ENCODE peak calls at places on chromosome 14, in nine cellular contexts. Y, O, W, X, U, R, E, F and P are unnamed samples.

GRCh38 chr14:63933110-63933509 is 80.3 kb downstream of the SYNE2 start:
- DNase-seq in R (no peak), E (no peak), X (no peak), Y (no peak), F (no peak), U (no peak), W (no peak), O (no peak), P (no peak)

GRCh38 chr14:71289536-71289935 is 382.3 kb downstream of the PCNX1 start:
- DNase-seq in F (no peak), X (no peak), Y (no peak), W (no peak), U (no peak), E (no peak), O (peak), R (no peak), P (no peak)

GRCh38 chr14:99440278-99440677 is 40.4 kb downstream of the SETD3 start:
- DNase-seq in R (no peak), U (no peak), Y (no peak), O (no peak), X (no peak), E (no peak), W (no peak), F (no peak), P (no peak)

GRCh38 chr14:103404032-103404918 is 19.1 kb downstream of the MARK3 start:
- DNase-seq in R (no peak), X (no peak), U (no peak), Y (no peak), W (no peak), O (no peak), F (peak), E (no peak), P (no peak)

GRCh38 chr14:97379091-97379531 is 581.9 kb downstream of the VRK1 start:
- DNase-seq in U (no peak), O (no peak), X (no peak), W (no peak), E (no peak), F (no peak), Y (no peak), R (no peak), P (no peak)

GRCh38 chr14:104146651-104147345 is 8.4 kb downstream of the KIF26A start:
- DNase-seq in F (no peak), Y (no peak), E (no peak), W (no peak), R (no peak), U (no peak), X (no peak), O (peak), P (no peak)

GRCh38 chr14:63286071-63286470 is 32.7 kb downstream of the GPHB5 start:
- DNase-seq in F (no peak), R (no peak), X (no peak), W (no peak), E (no peak), Y (no peak), O (no peak), U (no peak), P (no peak)

GRCh38 chr14:95891742-95892141 is 15.1 kb downstream of the TUNAR start:
- DNase-seq in W (peak), F (peak), Y (peak), O (no peak), X (no peak), U (no peak), E (no peak), R (no peak), P (peak)

GRCh38 chr14:33393155-33393894 is 454.6 kb downstream of the NPAS3 start:
- DNase-seq in W (no peak), U (no peak), Y (no peak), X (no peak), R (no peak), F (no peak), O (no peak), E (no peak), P (no peak)

GRCh38 chr14:53278602-53279506 is 125.7 kb upstream of the DDHD1 start:
- DNase-seq in X (no peak), W (peak), E (no peak), U (no peak), R (no peak), O (no peak), Y (no peak), F (peak), P (no peak)

GRCh38 chr14:68610251-68610793 is 182.5 kb downstream of the ZFP36L1 start:
- DNase-seq in E (no peak), U (no peak), X (peak), F (no peak), Y (no peak), O (no peak), R (no peak), W (no peak), P (no peak)

GRCh38 chr14:54697806-54698205 is 130.9 kb downstream of the SAMD4A start:
- DNase-seq in R (no peak), U (no peak), W (no peak), E (no peak), O (no peak), X (no peak), Y (no peak), F (no peak), P (no peak)

GRCh38 chr14:34436118-34436905 is 25.7 kb downstream of the SPTSSA start:
- DNase-seq in R (no peak), E (no peak), W (peak), U (no peak), X (no peak), F (peak), O (no peak), Y (peak), P (no peak)

GRCh38 chr14:68692916-68693771 is 99.7 kb downstream of the ZFP36L1 start:
- DNase-seq in U (no peak), W (peak), X (no peak), O (no peak), F (peak), R (no peak), Y (peak), E (peak), P (peak)

DNA sequence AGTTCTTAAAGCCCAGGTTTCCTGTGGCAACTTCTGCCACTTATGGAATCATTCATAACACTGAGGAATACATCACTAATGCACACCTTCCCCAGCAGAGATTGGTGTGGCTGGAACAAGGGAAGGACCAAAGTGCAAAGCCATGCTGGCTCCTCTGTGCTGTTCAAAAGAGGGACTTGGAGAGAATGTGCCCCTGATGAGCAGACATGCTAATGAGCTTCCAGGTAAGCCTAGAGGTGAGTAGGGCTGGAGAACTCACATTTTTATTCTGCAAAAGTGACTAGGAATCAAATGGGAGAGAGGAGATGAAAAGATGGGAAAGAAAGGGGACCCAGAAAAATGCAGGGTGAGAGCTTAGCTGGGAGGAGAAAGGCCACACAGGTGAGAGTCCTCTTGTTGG is 289.7 kb downstream of the TTC8 start:
- DNase-seq in Y (no peak), X (no peak), F (no peak), U (no peak), W (no peak), E (no peak), R (no peak), O (no peak), P (no peak)
- H3K4me3 ChIP-seq in Y (no peak), X (no peak), F (no peak), U (no peak), W (no peak), E (no peak), R (no peak), O (no peak), P (no peak)

GRCh38 chr14:25050494-25051170 is 685 bp upstream of the STXBP6 start:
- DNase-seq in Y (peak), X (no peak), W (peak), U (no peak), E (no peak), R (no peak), O (no peak), F (peak), P (no peak)

GRCh38 chr14:25046301-25046943 is 3.5 kb downstream of the STXBP6 start:
- DNase-seq in Y (no peak), O (no peak), E (no peak), R (no peak), U (no peak), F (peak), W (no peak), X (no peak), P (no peak)

GRCh38 chr14:25048170-25049126 is 1.5 kb downstream of the STXBP6 start:
- DNase-seq in R (no peak), X (peak), U (peak), F (peak), W (peak), O (peak), E (peak), Y (peak), P (peak)

GRCh38 chr14:25049559-25050493 is at the start of gene STXBP6:
- DNase-seq in X (peak), O (peak), U (peak), Y (no peak), R (no peak), E (peak), F (peak), W (peak), P (no peak)

GRCh38 chr14:25049127-25049558 is 804 bp downstream of the STXBP6 start:
- DNase-seq in E (no peak), O (peak), R (no peak), Y (no peak), U (no peak), W (peak), F (peak), X (peak), P (no peak)
- H3K4me3 ChIP-seq in E (peak), O (peak), R (peak), Y (peak), U (peak), W (peak), F (peak), X (peak), P (peak)

DNA sequence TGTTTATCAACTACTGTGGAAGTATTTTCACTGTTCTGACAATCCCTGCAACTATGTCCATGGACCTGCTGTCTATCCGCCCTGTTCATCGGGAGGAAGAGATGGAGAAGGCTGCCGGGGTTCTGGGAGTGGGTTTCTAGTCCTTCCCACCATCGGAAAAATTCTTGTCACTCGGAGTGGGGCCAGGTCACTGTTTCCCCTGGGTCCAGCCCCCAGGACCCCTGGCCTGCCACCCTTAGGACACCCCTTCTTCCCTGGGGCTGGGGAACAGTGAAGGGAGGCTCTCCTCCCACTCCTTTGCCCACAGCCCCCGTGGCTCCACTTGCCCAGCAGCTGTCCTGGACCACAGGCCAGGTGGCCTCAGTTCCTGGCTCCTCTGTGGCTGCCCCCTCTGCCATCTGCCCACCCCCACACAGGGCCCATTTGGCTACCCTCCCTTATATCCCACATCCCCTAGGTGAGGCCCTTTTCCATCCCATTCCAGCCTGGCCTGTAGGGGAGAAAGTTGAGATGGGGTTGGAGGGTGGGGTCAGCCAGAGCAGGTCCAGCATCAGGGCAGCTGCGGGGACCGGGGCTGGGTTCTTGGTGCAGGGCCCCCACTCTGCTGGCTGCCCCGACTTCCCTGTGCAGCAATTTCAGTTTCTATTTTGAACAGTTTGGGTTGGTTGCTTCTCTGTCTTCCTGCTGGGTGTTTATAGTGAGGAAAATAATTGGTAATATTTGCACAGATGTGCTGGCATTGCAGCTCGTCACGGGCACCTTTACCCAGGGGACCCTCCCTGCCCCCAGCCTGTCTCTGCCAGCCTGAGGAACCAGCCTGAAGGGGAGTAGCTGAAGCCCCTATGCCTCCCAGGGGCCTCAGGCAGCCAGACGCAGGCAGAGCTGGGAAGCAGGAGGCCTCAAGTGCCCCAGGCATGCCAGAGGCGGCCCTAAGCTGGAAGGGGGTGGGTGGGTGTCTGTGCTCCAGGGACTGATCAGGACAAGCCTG is 23.5 kb downstream of the SYNDIG1L start:
- DNase-seq in X (no peak), Y (no peak), E (no peak), O (no peak), U (no peak), W (no peak), F (no peak), R (no peak), P (no peak)
- H3K4me3 ChIP-seq in X (no peak), Y (no peak), E (no peak), O (no peak), U (no peak), W (no peak), F (no peak), R (no peak), P (no peak)

GRCh38 chr14:61428261-61428660 is 106.9 kb downstream of the PRKCH start:
- DNase-seq in W (no peak), X (no peak), O (no peak), F (no peak), E (no peak), R (no peak), U (no peak), Y (no peak), P (no peak)

GRCh38 chr14:61421212-61421923 is 100.0 kb downstream of the PRKCH start:
- DNase-seq in R (no peak), W (no peak), E (no peak), X (no peak), Y (no peak), U (no peak), O (no peak), F (no peak), P (no peak)

GRCh38 chr14:61430066-61430757 is 108.8 kb downstream of the PRKCH start:
- DNase-seq in U (no peak), E (no peak), O (no peak), R (no peak), Y (no peak), W (no peak), F (no peak), X (no peak), P (no peak)

GRCh38 chr14:61429316-61429715 is 107.9 kb downstream of the PRKCH start:
- DNase-seq in W (no peak), U (no peak), E (no peak), Y (no peak), O (no peak), X (no peak), F (no peak), R (no peak), P (no peak)

GRCh38 chr14:61426048-61426447 is 104.7 kb downstream of the PRKCH start:
- DNase-seq in R (no peak), W (no peak), O (no peak), U (no peak), F (no peak), X (peak), Y (no peak), E (no peak), P (no peak)
- H3K4me3 ChIP-seq in R (no peak), W (no peak), O (no peak), U (no peak), F (no peak), X (no peak), Y (no peak), E (no peak), P (no peak)

DNA sequence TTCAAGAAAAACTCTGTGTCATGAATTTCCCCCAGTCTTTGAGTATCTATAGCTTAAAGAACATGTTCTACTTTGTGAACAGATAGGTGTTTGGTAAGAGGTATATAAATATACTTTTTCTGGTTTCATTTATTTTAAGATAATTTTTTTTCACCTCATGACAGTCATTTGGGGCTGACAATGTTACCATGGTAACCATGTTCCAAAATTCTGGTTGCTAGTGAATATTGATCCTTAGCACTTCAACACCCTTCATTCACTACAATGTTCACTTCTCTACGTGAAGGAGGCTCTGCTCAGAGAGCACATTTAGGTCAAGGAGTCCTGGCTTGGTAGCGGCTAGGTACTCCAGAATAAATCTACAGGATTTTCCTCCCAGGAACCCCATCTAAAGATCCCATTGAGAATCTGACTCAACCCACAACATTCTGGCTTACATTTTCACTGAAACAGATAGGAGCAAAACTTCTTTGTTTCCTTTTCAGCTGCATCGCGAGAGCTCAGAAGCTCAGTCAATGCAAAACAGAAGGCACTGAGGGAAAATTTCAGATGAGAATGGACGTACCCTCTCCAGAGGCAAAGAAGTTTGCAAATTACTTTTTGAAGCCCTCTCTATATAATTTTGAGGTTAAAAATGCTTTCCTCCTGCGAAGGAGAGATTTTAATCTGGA is 93.6 kb downstream of the ARF6 start:
- DNase-seq in E (no peak), O (no peak), X (no peak), Y (no peak), R (no peak), U (no peak), W (peak), F (peak), P (no peak)
- H3K4me3 ChIP-seq in E (no peak), O (no peak), X (no peak), Y (no peak), R (no peak), U (no peak), W (no peak), F (no peak), P (no peak)